ENCODE peak calls at places on chromosomes 1 and 21, in ten cellular contexts. G, F, Q, U, N, K, D, P, T and V are unnamed samples.

GRCh38 chr1:46522184-46522968 is 29.1 kb downstream of the KNCN start:
- DNase-seq in G (peak; percentile 91), F (no peak), Q (peak; percentile 51), U (no peak), N (no peak), K (no peak), D (peak; percentile 34), P (peak; percentile 28), T (no peak), V (peak; percentile 71)

GRCh38 chr21:14917762-14918161 is 147.0 kb downstream of the NRIP1 start:
- DNase-seq in G (peak; percentile 24), F (no peak), Q (no peak), U (no peak), N (no peak), K (no peak), D (no peak), P (no peak), T (no peak), V (no peak)

GRCh38 chr1:9823693-9823942 is 147 bp downstream of the CLSTN1 start:
- DNase-seq in G (no peak), F (no peak), Q (no peak), U (no peak), N (no peak), K (no peak), D (no peak), P (no peak), T (no peak), V (no peak)

GRCh38 chr1:111234866-111235265 is 7.4 kb downstream of the CHI3L2 start:
- DNase-seq in G (no peak), F (no peak), Q (no peak), U (no peak), N (no peak), K (no peak), D (no peak), P (no peak), T (no peak), V (no peak)

GRCh38 chr1:61056674-61057439 is 25.5 kb upstream of the NFIA start:
- DNase-seq in G (peak; percentile 69), F (no peak), Q (peak; percentile 80), U (peak; percentile 40), N (peak; percentile 79), K (peak; percentile 50), D (peak; percentile 54), P (no peak), T (peak; percentile 75), V (peak; percentile 51)

GRCh38 chr1:160553778-160554177 is 25.5 kb downstream of the CD84 start:
- DNase-seq in G (no peak), F (no peak), Q (no peak), U (no peak), N (no peak), K (no peak), D (no peak), P (no peak), T (peak; percentile 40), V (no peak)

GRCh38 chr1:183143576-183144315 is 42.3 kb upstream of the LAMC2 start:
- DNase-seq in G (no peak), F (no peak), Q (no peak), U (no peak), N (no peak), K (no peak), D (no peak), P (no peak), T (no peak), V (no peak)

GRCh38 chr1:213987876-213988638 is at the start of gene PROX1:
- DNase-seq in G (peak; percentile 92), F (peak; percentile 82), Q (peak; percentile 87), U (peak; percentile 84), N (peak; percentile 81), K (no peak), D (peak; percentile 84), P (peak; percentile 27), T (no peak), V (peak; percentile 87)

GRCh38 chr1:186819140-186819539 is 9.6 kb upstream of the PLA2G4A start:
- DNase-seq in G (peak; percentile 55), F (no peak), Q (no peak), U (no peak), N (no peak), K (no peak), D (no peak), P (no peak), T (no peak), V (no peak)

GRCh38 chr1:180288232-180288818 is 58.3 kb downstream of the LHX4 start:
- DNase-seq in G (no peak), F (no peak), Q (no peak), U (no peak), N (no peak), K (no peak), D (no peak), P (no peak), T (no peak), V (no peak)